ENCODE peak calls at places on chromosomes 7 and 10, in six cellular contexts. X is upper lobe of left lung; T is bronchial epithelial cell; R is neural progenitor cell; Y is CD4-positive, alpha-beta memory T cell; G is pancreas. F is an unnamed sample. For H3K36me3, the result is how much of the 10 kb centered on the place peaks cover.

GRCh38 chr10:122505885-122506284 is 44.5 kb downstream of the HTRA1 start:
- DNase-seq in R (no peak), T (no peak), X (no peak), G (no peak), Y (no peak), F (no peak)

GRCh38 chr10:95245425-95246055 is 45.3 kb downstream of the PDLIM1 start:
- DNase-seq in X (no peak), T (no peak), Y (no peak), G (no peak), R (no peak), F (no peak)

GRCh38 chr7:71613316-71613715 is 481.4 kb downstream of the GALNT17 start:
- DNase-seq in Y (no peak), G (no peak), R (peak), T (no peak), X (no peak), F (no peak)

GRCh38 chr10:6019796-6020195 is 42.4 kb downstream of the IL2RA start:
- DNase-seq in G (no peak), Y (no peak), T (no peak), R (no peak), X (peak), F (no peak)

GRCh38 chr10:130553846-130554245 is 417.7 kb downstream of the GLRX3 start:
- DNase-seq in R (no peak), G (no peak), Y (no peak), X (no peak), T (no peak), F (no peak)

GRCh38 chr10:112000466-112000865 is 183.1 kb downstream of the GPAM start:
- DNase-seq in G (no peak), X (no peak), Y (no peak), R (no peak), T (no peak), F (no peak)

GRCh38 chr7:98669417-98670015 is 52.4 kb downstream of the NPTX2 start:
- DNase-seq in Y (no peak), X (no peak), R (no peak), G (no peak), T (no peak), F (no peak)

GRCh38 chr10:92814790-92815189 is 33.5 kb upstream of the EXOC6 start:
- DNase-seq in Y (no peak), T (no peak), R (no peak), G (no peak), X (no peak), F (no peak)

GRCh38 chr10:3197354-3198003 is 24.9 kb upstream of the PITRM1 start:
- DNase-seq in G (peak), Y (peak), T (peak), R (peak), X (peak), F (peak)

GRCh38 chr10:68992721-68993440 is 4.3 kb downstream of the KIFBP start:
- DNase-seq in X (no peak), T (peak), R (no peak), G (peak), Y (no peak), F (peak)

GRCh38 chr10:11204355-11204879 is 186.7 kb downstream of the CELF2 start:
- DNase-seq in X (peak), G (no peak), Y (no peak), T (no peak), R (peak), F (no peak)

GRCh38 chr7:139914306-139914747 is 85.3 kb downstream of the TBXAS1 start:
- DNase-seq in X (no peak), T (peak), R (no peak), G (no peak), Y (no peak), F (no peak)

GRCh38 chr7:115047968-115048720 is 126.2 kb downstream of the MDFIC start:
- DNase-seq in X (no peak), R (no peak), G (no peak), Y (no peak), T (peak), F (no peak)

GRCh38 chr10:119702482-119703041 is 23.3 kb upstream of the INPP5F start:
- DNase-seq in G (no peak), R (no peak), T (no peak), Y (no peak), X (no peak), F (no peak)

GRCh38 chr10:99551158-99551557 is 18.4 kb downstream of the NKX2-3 start:
- DNase-seq in Y (no peak), R (peak), T (peak), X (no peak), G (no peak), F (no peak)

GRCh38 chr7:94395141-94396041 is 696 bp downstream of the COL1A2 start:
- DNase-seq in R (peak), Y (peak), G (peak), T (peak), X (no peak), F (peak)

GRCh38 chr10:98980353-98980752 is 255.3 kb downstream of the HPSE2 start:
- DNase-seq in T (no peak), R (no peak), X (no peak), Y (no peak), G (no peak), F (no peak)

GRCh38 chr10:525565-526315 is 163.7 kb downstream of the DIP2C start:
- DNase-seq in Y (no peak), T (no peak), G (no peak), X (no peak), R (no peak), F (no peak)

GRCh38 chr10:42930516-42931205 is 146.2 kb upstream of the RET start:
- DNase-seq in R (no peak), Y (no peak), X (no peak), G (no peak), T (no peak), F (no peak)

GRCh38 chr7:20784311-20785210 is 2.1 kb downstream of the SP8 start:
- DNase-seq in T (peak), X (peak), Y (no peak), G (no peak), R (peak), F (no peak)

GRCh38 chr7:26329520-26330269 is 38.0 kb downstream of the SNX10 start:
- DNase-seq in X (no peak), T (no peak), R (no peak), G (no peak), Y (no peak), F (no peak)

GRCh38 chr7:1227071-1227804 is 5.4 kb upstream of the UNCX start:
- DNase-seq in G (no peak), R (peak), T (no peak), Y (no peak), X (no peak), F (no peak)

GRCh38 chr10:79380918-79381775 is 33.9 kb downstream of the PPIF start:
- DNase-seq in T (no peak), G (no peak), R (no peak), Y (no peak), X (no peak), F (peak)

GRCh38 chr10:130933008-130933390 is 378.5 kb downstream of the TCERG1L start:
- DNase-seq in X (no peak), G (no peak), Y (no peak), T (no peak), R (no peak), F (no peak)

GRCh38 chr10:87657370-87657769 is 2.3 kb upstream of the PAPSS2 start:
- DNase-seq in T (no peak), G (no peak), Y (no peak), R (no peak), X (no peak), F (no peak)

GRCh38 chr10:35387768-35388167 is 51.5 kb downstream of the CCNY start:
- DNase-seq in R (no peak), Y (no peak), G (no peak), T (peak), X (no peak), F (no peak)

GRCh38 chr10:11443468-11444147 is 167.8 kb downstream of the USP6NL start:
- DNase-seq in Y (no peak), R (no peak), T (no peak), G (no peak), X (peak), F (no peak)

GRCh38 chr10:110481948-110482347 is 15.8 kb upstream of the DUSP5 start:
- DNase-seq in R (no peak), X (no peak), Y (no peak), T (no peak), G (no peak), F (no peak)

GRCh38 chr10:102475451-102476040 is 24.2 kb upstream of the C10orf95 start:
- DNase-seq in R (no peak), Y (no peak), T (no peak), G (no peak), X (peak), F (peak)

GRCh38 chr7:121473645-121474300 is 77.7 kb upstream of the FAM3C start:
- DNase-seq in T (no peak), X (no peak), R (no peak), Y (no peak), G (no peak), F (no peak)

GRCh38 chr7:50674299-50674698 is 108.4 kb downstream of the GRB10 start:
- DNase-seq in Y (no peak), G (no peak), T (no peak), X (peak), R (no peak), F (no peak)

GRCh38 chr10:68261132-68261856 is 29.4 kb upstream of the ATOH7 start:
- DNase-seq in G (peak), X (no peak), Y (no peak), R (no peak), T (no peak), F (peak)

GRCh38 chr7:6306471-6306870 is 34.0 kb upstream of the CYTH3 start:
- DNase-seq in X (no peak), Y (no peak), G (no peak), R (no peak), T (peak), F (no peak)

GRCh38 chr10:29857843-29858242 is 201.5 kb downstream of the JCAD start:
- DNase-seq in X (no peak), T (no peak), R (no peak), Y (no peak), G (no peak), F (no peak)

GRCh38 chr7:99898836-99899235 is 20.5 kb downstream of the TRIM4 start:
- DNase-seq in R (no peak), T (no peak), G (no peak), Y (no peak), X (no peak), F (no peak)

DNA sequence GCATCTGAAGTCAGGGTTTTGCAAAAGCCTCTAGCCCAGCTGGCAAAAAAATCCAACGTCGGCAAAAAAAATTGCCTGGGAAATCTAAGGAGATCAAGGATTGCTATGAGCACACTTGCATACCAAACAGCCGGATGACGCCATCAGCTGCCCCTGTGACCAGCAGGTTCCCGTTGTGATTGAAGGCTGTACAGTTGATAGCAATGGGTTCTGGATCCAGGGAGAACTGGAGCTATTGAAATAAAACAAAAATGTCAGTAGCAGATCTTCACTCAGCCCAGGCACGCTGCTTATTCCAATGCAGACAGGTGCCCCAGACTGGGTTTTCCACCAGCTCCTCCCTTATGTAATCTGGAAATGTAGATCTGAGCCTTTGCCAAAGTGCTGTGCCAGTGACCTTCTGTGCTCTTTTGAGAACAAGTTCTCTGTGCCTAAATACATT is 18.7 kb upstream of the CYREN start:
- DNase-seq in G (peak), Y (no peak), R (no peak), T (no peak), X (no peak), F (peak)
- H3K36me3 ChIP-seq in G (under half), Y (under half), R (under half), T (under half), X (half or more), F (half or more)

DNA sequence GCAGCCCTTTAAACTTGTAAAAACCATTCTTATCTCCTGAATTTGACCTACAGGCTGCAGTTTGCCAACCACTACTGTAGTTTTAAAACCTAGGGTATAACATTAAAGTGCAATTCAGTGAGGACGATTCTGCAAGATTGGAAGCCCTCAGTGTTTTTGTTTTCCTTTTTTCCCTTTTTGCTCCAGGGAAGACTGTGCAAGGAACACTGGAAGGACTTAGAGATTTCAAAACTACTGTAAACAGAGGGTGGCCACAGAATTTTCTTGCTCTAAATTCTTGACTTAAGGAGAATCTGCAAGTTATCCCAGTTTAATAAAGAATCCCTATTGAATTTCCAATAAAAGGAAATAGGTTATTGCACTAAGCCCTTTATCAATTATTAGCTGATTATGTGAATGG is 3.2 kb upstream of the ARL4A start:
- DNase-seq in X (no peak), Y (no peak), G (no peak), T (no peak), R (no peak), F (no peak)
- H3K36me3 ChIP-seq in X (under half), Y (under half), G (under half), T (under half), R (under half), F (under half)

GRCh38 chr7:2651847-2652735 is 20.3 kb downstream of the TTYH3 start:
- DNase-seq in R (no peak), Y (no peak), T (no peak), G (no peak), X (peak), F (no peak)

GRCh38 chr7:2649139-2649838 is 17.5 kb downstream of the TTYH3 start:
- DNase-seq in T (no peak), G (no peak), R (no peak), X (peak), Y (no peak), F (no peak)

GRCh38 chr7:2650451-2650850 is 18.7 kb downstream of the TTYH3 start:
- DNase-seq in T (no peak), R (no peak), X (no peak), Y (no peak), G (no peak), F (no peak)

GRCh38 chr7:2651336-2651735 is 19.6 kb downstream of the TTYH3 start:
- DNase-seq in X (peak), T (no peak), G (no peak), R (peak), Y (no peak), F (peak)

GRCh38 chr7:2649991-2650390 is 18.2 kb downstream of the TTYH3 start:
- DNase-seq in G (no peak), R (no peak), X (peak), Y (no peak), T (no peak), F (no peak)
- H3K36me3 ChIP-seq in G (under half), R (under half), X (under half), Y (under half), T (under half), F (under half)

DNA sequence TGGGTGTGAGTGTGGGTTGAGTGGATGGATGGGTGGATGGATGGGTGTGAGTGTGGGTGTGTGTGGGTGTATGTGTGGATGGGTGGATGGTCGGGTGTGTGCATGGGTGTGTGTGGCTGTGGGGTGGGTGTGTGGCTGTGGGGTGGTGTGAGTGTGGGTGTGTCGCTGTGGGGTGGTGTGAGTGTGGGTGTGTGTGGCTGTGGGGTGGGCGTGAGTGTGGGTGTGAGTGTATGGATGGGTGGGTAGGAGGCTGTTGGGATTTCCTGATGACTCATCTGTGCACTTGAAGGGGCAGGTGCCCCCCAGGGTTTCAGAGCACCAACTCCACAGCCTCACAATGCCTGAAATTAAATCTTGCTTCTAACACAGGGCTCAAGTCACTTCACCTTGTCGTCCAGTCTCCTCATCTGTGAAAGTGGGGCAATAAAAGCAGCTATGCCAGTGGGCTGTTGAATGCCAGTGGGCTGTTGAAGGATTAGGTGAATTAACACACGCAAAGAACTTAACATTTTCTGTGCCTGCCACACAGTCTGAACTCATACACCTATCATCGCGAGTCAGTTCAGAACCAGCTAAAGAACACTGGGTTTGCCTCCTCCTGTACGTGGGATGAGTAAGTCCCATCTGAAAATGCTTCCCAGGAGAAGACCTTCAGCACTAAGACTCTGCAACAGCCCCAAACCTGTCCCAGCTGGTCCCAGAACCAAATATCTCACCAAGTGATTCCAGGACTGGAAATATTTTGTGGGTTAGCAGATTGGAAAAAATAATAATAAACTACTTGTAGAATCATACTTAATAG is 32.0 kb downstream of the SFMBT2 start:
- DNase-seq in R (no peak), T (no peak), G (no peak), Y (no peak), X (no peak), F (no peak)
- H3K36me3 ChIP-seq in R (under half), T (under half), G (under half), Y (under half), X (under half), F (under half)

F was measured in heart left ventricle.